ENCODE peak calls at places on chromosome 6, in seven cellular contexts. O is GM23338, C is endothelial cell of umbilical vein, A is dorsolateral prefrontal cortex, X is SK-N-SH, L is aorta, I is right cardiac atrium. Q is an unnamed sample.

GRCh38 chr6:223136-223535 is 69.2 kb upstream of the DUSP22 start:
- DNase-seq in X (no peak), A (no peak), L (no peak), C (no peak), I (no peak), O (no peak), Q (no peak)

GRCh38 chr6:127481628-127482027 is 22.4 kb upstream of the KIAA0408 start:
- DNase-seq in C (peak), X (no peak), O (peak), L (no peak), A (no peak), I (no peak), Q (no peak)

GRCh38 chr6:112113371-112113770 is 26.0 kb downstream of the FAM229B start:
- DNase-seq in L (no peak), I (no peak), X (no peak), O (no peak), C (no peak), A (no peak), Q (peak)

GRCh38 chr6:10309826-10310405 is 105.0 kb downstream of the TFAP2A start:
- DNase-seq in O (peak), C (no peak), I (no peak), L (no peak), X (no peak), A (no peak), Q (no peak)

GRCh38 chr6:133778414-133778813 is 110.5 kb upstream of the TCF21 start:
- DNase-seq in C (no peak), I (no peak), A (no peak), X (no peak), O (no peak), L (no peak), Q (no peak)

GRCh38 chr6:63525186-63525878 is 46.9 kb upstream of the LOC128125822 start:
- DNase-seq in X (no peak), I (no peak), L (no peak), O (peak), C (no peak), A (no peak), Q (no peak)

GRCh38 chr6:21341910-21342309 is 251.6 kb upstream of the SOX4 start:
- DNase-seq in I (peak), A (no peak), L (no peak), C (no peak), X (no peak), O (no peak), Q (no peak)

GRCh38 chr6:108027594-108027993 is 46.9 kb downstream of the OSTM1 start:
- DNase-seq in C (no peak), X (no peak), O (peak), L (no peak), I (no peak), A (no peak), Q (no peak)

GRCh38 chr6:37036146-37036545 is 30.7 kb downstream of the FGD2 start:
- DNase-seq in X (no peak), L (peak), C (no peak), I (no peak), A (no peak), O (peak), Q (no peak)

GRCh38 chr6:118663993-118664985 is 12.9 kb upstream of the CEP85L start:
- DNase-seq in L (no peak), I (no peak), O (no peak), C (no peak), X (no peak), A (no peak), Q (no peak)

GRCh38 chr6:53487080-53487479 is 57.8 kb downstream of the GCLC start:
- DNase-seq in C (no peak), A (no peak), X (no peak), O (no peak), L (no peak), I (no peak), Q (no peak)

GRCh38 chr6:7761047-7761446 is 35.1 kb downstream of the BMP6 start:
- DNase-seq in I (no peak), X (no peak), L (no peak), O (no peak), A (no peak), C (no peak), Q (no peak)
- H3K4me3 ChIP-seq in I (no peak), X (no peak), L (no peak), O (no peak), A (no peak), C (no peak), Q (no peak)

GRCh38 chr6:41699063-41699462 is 36.3 kb downstream of the TFEB start:
- DNase-seq in X (no peak), L (no peak), C (no peak), I (no peak), A (no peak), O (no peak), Q (no peak)
- H3K4me3 ChIP-seq in X (no peak), L (no peak), C (no peak), I (no peak), A (no peak), O (no peak), Q (no peak)

DNA sequence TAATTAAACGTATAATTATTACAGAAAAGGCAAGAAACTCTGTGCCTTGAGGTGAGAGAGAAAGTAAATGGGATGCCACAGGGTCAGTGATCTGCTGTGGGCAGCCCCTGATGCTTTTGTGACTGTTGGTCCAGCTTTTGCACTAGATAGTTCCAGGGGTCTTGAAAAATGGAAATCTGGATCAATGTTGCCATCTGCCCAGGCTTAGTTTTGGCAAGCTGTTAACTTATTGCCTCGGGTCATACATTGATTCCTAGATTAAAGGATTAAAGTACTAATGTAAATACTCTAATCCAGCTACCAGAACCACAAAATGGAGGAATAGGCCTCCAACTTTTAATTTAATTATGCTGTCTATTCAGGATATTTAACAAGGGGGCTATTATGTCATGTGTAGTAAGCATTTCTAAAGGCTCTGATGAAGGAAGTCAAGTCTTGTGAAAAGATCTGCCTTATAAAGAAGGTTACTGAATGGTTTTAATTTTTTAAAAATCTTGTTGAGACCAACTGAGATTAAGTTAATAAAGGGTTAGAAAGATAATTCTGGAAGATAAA is 376.0 kb upstream of the HS3ST5 start:
- DNase-seq in C (no peak), L (no peak), X (no peak), I (no peak), A (no peak), O (no peak), Q (no peak)
- H3K4me3 ChIP-seq in C (no peak), L (no peak), X (no peak), I (no peak), A (no peak), O (no peak), Q (no peak)

GRCh38 chr6:19664878-19665715 is 172.1 kb upstream of the ID4 start:
- DNase-seq in C (no peak), I (no peak), O (no peak), X (no peak), A (no peak), L (no peak), Q (no peak)
- H3K4me3 ChIP-seq in C (no peak), I (no peak), O (no peak), X (no peak), A (no peak), L (no peak), Q (no peak)

GRCh38 chr6:163337958-163338357 is 76.6 kb upstream of the QKI start:
- DNase-seq in I (no peak), C (no peak), A (no peak), X (no peak), L (no peak), O (no peak), Q (no peak)

GRCh38 chr6:163339466-163339865 is 75.1 kb upstream of the QKI start:
- DNase-seq in L (no peak), C (no peak), A (no peak), X (no peak), I (no peak), O (no peak), Q (no peak)

GRCh38 chr6:163336961-163337360 is 77.6 kb upstream of the QKI start:
- DNase-seq in A (no peak), L (no peak), I (no peak), X (no peak), O (no peak), C (no peak), Q (no peak)

GRCh38 chr6:163340201-163340887 is 74.2 kb upstream of the QKI start:
- DNase-seq in L (no peak), I (no peak), O (no peak), A (no peak), C (no peak), X (no peak), Q (no peak)

GRCh38 chr6:163338671-163339405 is 75.7 kb upstream of the QKI start:
- DNase-seq in I (peak), X (no peak), O (peak), A (peak), L (no peak), C (peak), Q (no peak)
- H3K4me3 ChIP-seq in I (no peak), X (no peak), O (no peak), A (no peak), L (no peak), C (no peak), Q (no peak)

GRCh38 chr6:149450679-149451360 is 34.0 kb downstream of the ZC3H12D start:
- DNase-seq in L (peak), I (peak), C (no peak), A (peak), X (peak), O (peak), Q (no peak)
- H3K4me3 ChIP-seq in L (peak), I (peak), C (no peak), A (peak), X (peak), O (peak), Q (peak)

GRCh38 chr6:31354248-31354647 is 2.7 kb downstream of the HLA-B start:
- DNase-seq in I (no peak), O (no peak), A (no peak), X (no peak), C (no peak), L (no peak), Q (no peak)
- H3K4me3 ChIP-seq in I (peak), O (no peak), A (no peak), X (no peak), C (no peak), L (no peak), Q (no peak)

GRCh38 chr6:84771732-84772131 is 7.3 kb upstream of the TBX18 start:
- DNase-seq in C (peak), A (no peak), I (no peak), X (no peak), L (no peak), O (no peak), Q (no peak)
- H3K4me3 ChIP-seq in C (no peak), A (no peak), I (no peak), X (no peak), L (no peak), O (no peak), Q (no peak)

DNA sequence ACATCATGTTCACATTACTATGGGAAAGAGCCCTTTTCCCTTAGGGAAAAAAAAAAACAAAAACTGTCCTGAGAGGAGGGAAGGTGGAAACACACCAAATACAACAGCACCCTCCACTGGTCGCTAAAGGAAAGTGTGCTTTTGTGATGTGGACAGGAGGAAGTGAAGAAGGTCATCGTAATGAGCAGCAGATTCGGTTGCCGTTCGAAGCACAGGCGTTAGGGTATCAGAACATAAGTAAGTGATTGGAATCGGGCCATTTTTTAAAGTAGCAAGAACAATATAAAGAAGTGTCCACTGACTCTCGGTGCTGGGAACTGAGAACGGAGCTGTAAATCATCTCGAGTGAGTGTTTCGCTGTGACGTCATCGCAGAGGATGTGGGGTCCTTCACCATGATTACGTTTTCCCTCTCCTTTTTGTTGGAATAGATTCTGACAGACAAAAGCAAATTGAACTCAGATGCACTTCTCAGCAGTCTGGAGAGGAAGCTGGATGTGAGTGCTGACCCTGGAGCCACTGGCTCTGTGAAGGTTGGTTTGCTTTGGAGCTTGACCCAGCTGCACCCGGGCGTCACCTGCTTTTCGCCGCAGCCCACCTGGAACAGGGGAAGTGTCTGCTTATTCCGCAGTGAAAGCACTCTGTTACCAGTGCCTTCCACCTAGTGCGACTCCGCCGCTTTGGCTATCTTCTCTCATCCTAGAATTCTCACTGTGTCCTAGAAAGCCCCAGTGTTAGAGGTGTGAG is 203.6 kb upstream of the GMDS start:
- DNase-seq in L (no peak), A (peak), O (peak), X (peak), I (peak), C (peak), Q (peak)
- H3K4me3 ChIP-seq in L (peak), A (no peak), O (peak), X (peak), I (peak), C (no peak), Q (peak)